ENCODE peak calls at places on chromosomes 4 and X, in four cellular contexts. G is prostate gland, U is fibroblast of lung, X is left ventricle myocardium inferior. I is an unnamed sample.
A peak's percentile ranks its signal among the peaks of the same experiment; 100 is the strongest.

GRCh38 chr4:82618321-82618720 is 56.5 kb upstream of the TMEM150C start:
- DNase-seq in U (peak; percentile 32), G (no peak), X (no peak), I (no peak)

GRCh38 chr4:163263601-163264000 is 68.8 kb downstream of the NPY1R start:
- DNase-seq in G (no peak), X (no peak), U (no peak), I (no peak)

GRCh38 chrX:149715468-149715867 is 3.6 kb downstream of the MAGEA11 start:
- DNase-seq in U (no peak), X (no peak), G (no peak), I (no peak)

GRCh38 chrX:149630681-149631292 is 805 bp downstream of the TMEM185A start:
- DNase-seq in X (no peak), U (peak; percentile 53), G (no peak), I (no peak)

GRCh38 chrX:121389976-121390709 is 342.7 kb downstream of the GLUD2 start:
- DNase-seq in U (no peak), X (no peak), G (no peak), I (no peak)

GRCh38 chr4:2830632-2831610 is 12.7 kb upstream of the ADD1 start:
- DNase-seq in U (no peak), X (peak; percentile 4), G (no peak), I (no peak)

GRCh38 chr4:12583286-12583685 is 900.9 kb downstream of the RAB28 start:
- DNase-seq in G (no peak), X (no peak), U (no peak), I (no peak)

GRCh38 chr4:156336516-156336915 is 382.9 kb upstream of the CTSO start:
- DNase-seq in U (no peak), X (no peak), G (no peak), I (no peak)

GRCh38 chr4:26878729-26879415 is 18.2 kb downstream of the STIM2 start:
- DNase-seq in X (no peak), G (no peak), U (no peak), I (no peak)

GRCh38 chrX:68112321-68112720 is 321.0 kb downstream of the OPHN1 start:
- DNase-seq in U (peak; percentile 3), G (no peak), X (no peak), I (no peak)

GRCh38 chrX:46325312-46325877 is 219.8 kb downstream of the ZNF674 start:
- DNase-seq in U (peak; percentile 42), X (no peak), G (no peak), I (peak; percentile 78)

GRCh38 chrX:101958139-101958538 is 26.3 kb upstream of the ZMAT1 start:
- DNase-seq in U (peak; percentile 9), G (no peak), X (no peak), I (peak; percentile 0)

GRCh38 chrX:140608111-140608510 is 101.4 kb upstream of the LINC00632 start:
- DNase-seq in G (no peak), U (no peak), X (no peak), I (no peak)

GRCh38 chr4:84232311-84233095 is 266.6 kb downstream of the NKX6-1 start:
- DNase-seq in U (peak; percentile 14), X (no peak), G (no peak), I (no peak)

GRCh38 chr4:10731162-10731561 is 46.6 kb upstream of the CLNK start:
- DNase-seq in X (no peak), U (no peak), G (no peak), I (no peak)

GRCh38 chr4:48543796-48544195 is 53.7 kb downstream of the ZAR1 start:
- DNase-seq in X (no peak), G (no peak), U (no peak), I (no peak)

GRCh38 chrX:108000751-108001150 is 18.6 kb upstream of the TEX13B start:
- DNase-seq in G (peak; percentile 41), U (peak; percentile 0), X (no peak), I (peak; percentile 72)

GRCh38 chr4:56424697-56425514 is 10.5 kb downstream of the PPAT start:
- DNase-seq in G (peak; percentile 32), X (no peak), U (peak; percentile 64), I (no peak)

GRCh38 chrX:155577682-155578081 is 35.1 kb downstream of the TMLHE start:
- DNase-seq in X (no peak), G (no peak), U (no peak), I (no peak)

GRCh38 chrX:118116308-118117068 is at the start of gene KLHL13:
- DNase-seq in G (peak; percentile 6), X (peak; percentile 41), U (peak; percentile 39), I (no peak)

GRCh38 chr4:7226993-7227392 is 34.7 kb downstream of the SORCS2 start:
- DNase-seq in G (no peak), U (no peak), X (no peak), I (no peak)
- H3K27ac ChIP-seq in G (no peak overlapping the region), U (no peak overlapping the region), X (no peak overlapping the region), I (no peak overlapping the region)

GRCh38 chr4:141576585-141577110 is 59.7 kb upstream of the IL15 start:
- DNase-seq in U (no peak), G (no peak), X (no peak), I (no peak)
- H3K27ac ChIP-seq in U (no peak overlapping the region), G (no peak overlapping the region), X (no peak overlapping the region), I (no peak overlapping the region)

GRCh38 chr4:85474818-85475630 is at the start of gene ARHGAP24:
- DNase-seq in X (peak; percentile 87), U (peak; percentile 100), G (peak; percentile 81), I (peak; percentile 70)
- H3K27ac ChIP-seq in X (peak within 1 kb of the TSS; percentile 90), U (peak within 1 kb of the TSS; percentile 65), G (peak within 1 kb of the TSS; percentile 56), I (peak within 1 kb of the TSS; percentile 62)

GRCh38 chrX:84876876-84877275 is 126.8 kb upstream of the APOOL start:
- DNase-seq in G (no peak), U (no peak), X (no peak), I (no peak)

DNA sequence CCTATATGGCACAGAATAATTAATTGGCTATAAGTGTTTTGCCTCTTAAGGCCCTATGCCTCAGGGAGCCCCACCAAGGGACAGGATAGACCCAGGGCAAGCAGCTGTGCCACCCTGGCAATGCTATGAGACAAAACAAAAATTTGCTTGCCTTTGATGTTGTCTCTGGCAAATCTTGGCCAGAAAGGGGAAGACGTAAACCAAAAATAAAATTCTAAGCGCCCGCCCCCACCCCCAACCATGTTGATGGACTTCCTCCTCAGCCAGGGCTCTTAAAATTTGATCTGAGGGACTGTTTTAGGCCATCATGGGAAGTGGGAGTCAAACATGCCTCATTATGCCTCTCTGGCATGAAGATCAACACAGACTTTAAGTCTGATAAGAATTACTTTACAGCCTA is 130.5 kb upstream of the APOOL start:
- DNase-seq in U (no peak), X (no peak), G (no peak), I (no peak)
- H3K27ac ChIP-seq in U (no peak overlapping the region), X (no peak overlapping the region), G (no peak overlapping the region), I (no peak overlapping the region)

GRCh38 chr4:185343726-185344581 is 51.8 kb downstream of the LRP2BP start:
- DNase-seq in U (no peak), G (no peak), X (no peak), I (no peak)
- H3K27ac ChIP-seq in U (no peak overlapping the region), G (no peak overlapping the region), X (peak overlapping the region; percentile 20), I (no peak overlapping the region)

GRCh38 chrX:85003655-85004244 is at the start of gene APOOL:
- DNase-seq in X (peak; percentile 87), G (peak; percentile 78), U (peak; percentile 90), I (peak; percentile 56)
- H3K27ac ChIP-seq in X (peak within 1 kb of the TSS; percentile 73), G (peak within 1 kb of the TSS; percentile 58), U (peak within 1 kb of the TSS; percentile 59), I (peak within 1 kb of the TSS; percentile 66)

GRCh38 chr4:186771624-186772023 is 48.0 kb upstream of the FAT1 start:
- DNase-seq in G (no peak), U (no peak), X (no peak), I (no peak)
- H3K27ac ChIP-seq in G (no peak overlapping the region), U (peak overlapping the region; percentile 11), X (no peak overlapping the region), I (peak overlapping the region; percentile 85)

DNA sequence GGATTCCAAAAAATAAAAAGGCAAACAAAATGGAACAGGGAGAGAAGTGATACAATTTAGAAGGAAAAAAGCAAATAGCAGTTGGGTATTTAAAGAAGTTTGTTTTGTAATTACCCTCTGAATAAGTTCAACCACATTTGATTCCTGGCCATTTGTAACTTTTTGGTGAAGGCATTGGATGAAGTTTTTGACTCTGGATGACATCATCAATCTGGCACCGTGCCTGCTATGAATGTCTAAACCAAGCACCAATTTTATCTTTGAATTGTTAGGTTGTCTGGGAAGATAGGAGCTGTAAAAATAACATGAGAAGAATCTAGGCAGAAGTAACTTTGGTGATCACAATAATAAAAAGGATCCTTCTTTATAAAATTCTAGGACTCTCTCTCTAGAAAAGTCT is 29.5 kb downstream of the TMPRSS11A start:
- DNase-seq in U (no peak), X (no peak), G (no peak), I (no peak)
- H3K27ac ChIP-seq in U (no peak overlapping the region), X (no peak overlapping the region), G (no peak overlapping the region), I (peak overlapping the region; percentile 14)

DNA sequence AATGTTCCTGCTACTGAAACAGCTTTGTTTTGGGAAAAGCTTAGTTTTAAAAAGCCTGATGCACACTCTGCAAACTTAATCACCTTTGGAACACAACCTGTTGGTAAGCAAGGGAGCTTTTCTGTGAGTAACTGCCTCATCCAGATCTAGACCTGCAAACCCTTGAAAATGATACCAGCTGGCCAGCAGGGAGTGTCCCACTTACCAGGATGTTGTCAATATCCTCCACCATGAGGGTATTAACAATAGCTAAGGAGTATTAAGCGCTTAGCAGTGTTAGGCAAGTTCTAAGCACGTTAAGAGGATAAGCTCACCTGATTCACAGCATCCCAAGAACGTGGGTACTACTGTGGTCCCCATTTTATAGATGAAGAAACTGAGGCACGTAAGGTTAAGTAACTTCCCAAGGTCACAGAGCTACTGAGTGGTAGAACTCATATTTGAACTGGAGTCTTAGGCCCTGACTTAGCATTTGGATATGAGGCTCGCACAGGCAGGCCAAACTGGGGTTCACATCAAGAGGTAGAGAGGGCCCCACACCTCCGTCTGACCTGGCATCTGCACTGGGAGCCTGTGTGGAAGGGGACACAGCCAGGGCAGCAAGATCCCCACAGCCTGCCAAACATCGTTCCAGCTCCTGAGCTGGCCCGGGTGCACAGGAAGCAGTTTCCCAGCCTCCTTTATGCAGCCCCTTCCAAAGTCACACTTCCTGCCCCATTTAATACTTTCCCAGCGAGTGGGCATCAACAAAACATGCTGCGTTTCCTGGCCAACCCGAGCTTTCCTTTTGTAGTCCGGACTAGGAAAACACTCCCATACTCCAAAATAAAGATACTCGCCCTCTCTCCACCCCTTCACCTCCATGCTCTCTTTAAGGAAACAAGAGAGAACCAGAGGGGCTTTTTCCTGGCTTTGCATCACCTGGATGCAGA is 32.6 kb downstream of the IRF2 start:
- DNase-seq in U (peak; percentile 24), G (no peak), X (no peak), I (no peak)
- H3K27ac ChIP-seq in U (peak overlapping the region; percentile 41), G (no peak overlapping the region), X (peak overlapping the region; percentile 58), I (no peak overlapping the region)

I was measured in epithelial cell of prostate.